ENCODE peak calls at places on chromosomes 6 and 20, in four cellular contexts. V, O, K and B are unnamed samples.

GRCh38 chr20:5552154-5552553 is 198.0 kb upstream of the SHLD1 start:
- DNase-seq in V (no peak), O (no peak), K (no peak), B (no peak)

GRCh38 chr6:134519456-134519855 is 201.5 kb upstream of the SGK1 start:
- DNase-seq in V (no peak), K (no peak), O (peak; percentile 58), B (no peak)

GRCh38 chr6:41730531-41731436 is 4.6 kb downstream of the TFEB start:
- DNase-seq in K (no peak), V (no peak), O (no peak), B (no peak)

GRCh38 chr6:148602136-148602535 is 144.7 kb upstream of the UST start:
- DNase-seq in O (no peak), K (no peak), V (no peak), B (no peak)

GRCh38 chr6:163490826-163491577 is 76.5 kb downstream of the QKI start:
- DNase-seq in O (no peak), V (no peak), K (no peak), B (no peak)

GRCh38 chr6:35516712-35517111 is 4.0 kb upstream of the TULP1 start:
- DNase-seq in V (no peak), O (no peak), K (no peak), B (no peak)

GRCh38 chr6:30747300-30747687 is 2.9 kb upstream of the IER3 start:
- DNase-seq in K (peak; percentile 61), O (no peak), V (no peak), B (no peak)

GRCh38 chr6:114154812-114155211 is 183.9 kb upstream of the HDAC2 start:
- DNase-seq in O (no peak), V (no peak), K (no peak), B (no peak)

GRCh38 chr6:119152187-119152586 is 73.7 kb upstream of the FAM184A start:
- DNase-seq in V (no peak), O (no peak), K (no peak), B (no peak)

DNA sequence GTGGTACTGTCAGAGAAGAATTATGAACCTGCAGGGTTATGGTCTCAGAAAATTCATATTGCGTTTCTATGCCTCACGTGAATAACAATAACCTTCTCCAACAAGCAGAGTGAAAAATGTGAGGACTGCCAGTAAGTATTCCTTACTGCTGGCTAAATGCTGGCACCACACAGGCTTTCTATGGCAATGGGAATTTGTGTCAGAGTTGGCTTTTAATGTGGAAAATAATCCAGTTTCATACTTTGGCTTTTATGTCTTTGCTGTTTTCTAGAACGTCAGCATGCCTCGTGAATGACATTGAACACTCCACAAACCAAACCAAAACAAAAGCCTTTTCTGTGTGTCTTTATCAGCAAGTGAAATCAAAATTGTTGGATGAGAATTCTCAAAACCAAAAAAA is 655.9 kb downstream of the KIF16B start:
- DNase-seq in O (no peak), K (no peak), V (no peak), B (no peak)
- TF ChIP-seq TCF7L2 in O (no peak), K (no peak), V (no peak), B (no peak)

GRCh38 chr6:116529466-116529969 is 16.0 kb downstream of the TRAPPC3L start:
- DNase-seq in V (no peak), O (no peak), K (no peak), B (no peak)

GRCh38 chr6:116533233-116533957 is 12.1 kb downstream of the TRAPPC3L start:
- DNase-seq in K (no peak), V (no peak), O (peak; percentile 53), B (no peak)

GRCh38 chr6:116528800-116529199 is 16.7 kb downstream of the TRAPPC3L start:
- DNase-seq in K (peak; percentile 20), V (no peak), O (no peak), B (no peak)

GRCh38 chr6:116530436-116530835 is 15.0 kb downstream of the TRAPPC3L start:
- DNase-seq in K (peak; percentile 14), V (no peak), O (no peak), B (no peak)

GRCh38 chr6:116531675-116532570 is 13.6 kb downstream of the TRAPPC3L start:
- DNase-seq in V (peak; percentile 60), K (peak; percentile 66), O (peak; percentile 78), B (peak; percentile 52)
- TF ChIP-seq TCF7L2 in V (no peak), K (no peak), O (no peak), B (no peak)

GRCh38 chr6:112701201-112701600 is 354.1 kb downstream of the RFPL4B start:
- DNase-seq in O (no peak), V (no peak), K (no peak), B (no peak)
- TF ChIP-seq TCF7L2 in O (no peak), V (no peak), K (no peak), B (no peak)

GRCh38 chr20:50277064-50277415 is 86.4 kb downstream of the CEBPB start:
- DNase-seq in K (no peak), V (no peak), O (no peak), B (no peak)
- TF ChIP-seq TCF7L2 in K (no peak), V (no peak), O (no peak), B (no peak)

DNA sequence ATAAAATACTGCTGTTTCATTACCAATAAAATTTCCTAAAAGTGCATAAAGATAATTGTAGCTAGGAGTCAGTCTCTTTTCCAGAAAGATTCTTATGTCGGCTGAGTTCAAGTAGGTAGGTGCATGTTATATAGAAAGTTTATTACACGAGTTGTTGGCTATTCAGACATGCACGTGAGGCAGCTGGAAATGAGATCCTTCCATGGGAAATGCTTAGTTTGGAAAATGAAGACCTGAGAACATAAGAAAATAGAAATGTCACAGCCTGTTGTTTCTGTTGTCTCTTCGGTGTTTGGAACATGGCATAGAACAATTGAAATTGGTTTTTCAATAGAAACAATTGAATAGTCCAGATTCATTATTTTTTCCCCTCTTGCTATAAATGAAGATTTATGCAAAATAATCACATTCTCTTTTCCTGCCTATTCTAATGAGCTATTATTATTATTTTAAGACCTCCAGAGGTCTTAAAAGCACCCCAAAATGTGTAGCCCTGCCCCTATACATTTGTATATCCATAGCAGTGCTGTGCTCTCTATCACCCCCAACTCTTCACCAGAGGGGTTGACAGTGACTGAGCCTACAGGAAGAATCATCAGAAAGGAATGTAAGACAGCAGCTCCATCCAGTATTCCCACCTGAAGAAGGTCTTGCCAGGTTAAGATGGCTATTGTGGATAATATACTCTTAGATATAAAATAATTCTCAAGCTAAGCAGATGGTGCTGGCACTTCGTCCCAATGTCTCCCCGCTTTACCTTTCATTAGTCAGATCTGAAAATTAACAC is 82.2 kb downstream of the ZDHHC14 start:
- DNase-seq in K (no peak), V (no peak), O (no peak), B (no peak)
- TF ChIP-seq TCF7L2 in K (no peak), V (no peak), O (no peak), B (no peak)